ENCODE peak calls at places on chromosome 15, in six cellular contexts. R is GM12865; M is CD4-positive, alpha-beta T cell; L is cardiac fibroblast; B is HCT116; Q is neural crest cell. T is an unnamed sample.
A peak's percentile ranks its signal among the peaks of the same experiment; 100 is the strongest.

GRCh38 chr15:94576889-94577533 is 345.6 kb downstream of the MCTP2 start:
- DNase-seq in R (peak; percentile 47), M (no peak), L (peak; percentile 7), B (peak; percentile 26), Q (peak; percentile 12), T (peak; percentile 23)

GRCh38 chr15:40928975-40929729 is at the start of gene DLL4:
- DNase-seq in R (peak; percentile 71), M (peak; percentile 48), L (peak; percentile 44), B (peak; percentile 71), Q (peak; percentile 41), T (peak; percentile 63)

GRCh38 chr15:82832601-82833209 is 23.3 kb downstream of the WHAMM start:
- DNase-seq in R (peak; percentile 75), M (no peak), L (peak; percentile 77), B (peak; percentile 64), Q (no peak), T (peak; percentile 73)

GRCh38 chr15:91498046-91498445 is 355.5 kb upstream of the SLCO3A1 start:
- DNase-seq in R (no peak), M (no peak), L (no peak), B (no peak), Q (no peak), T (no peak)

GRCh38 chr15:67091073-67091965 is 25.9 kb downstream of the SMAD3 start:
- DNase-seq in R (peak; percentile 94), M (peak; percentile 54), L (peak; percentile 93), B (peak; percentile 90), Q (no peak), T (peak; percentile 73)

GRCh38 chr15:41056810-41057209 is 59.3 kb downstream of the INO80 start:
- DNase-seq in R (no peak), M (no peak), L (no peak), B (no peak), Q (no peak), T (no peak)

GRCh38 chr15:61880079-61880478 is 180.2 kb downstream of the VPS13C start:
- DNase-seq in R (no peak), M (no peak), L (no peak), B (no peak), Q (no peak), T (no peak)

GRCh38 chr15:61195116-61196002 is 33.7 kb downstream of the RORA start:
- DNase-seq in R (peak; percentile 60), M (no peak), L (peak; percentile 68), B (peak; percentile 26), Q (peak; percentile 11), T (peak; percentile 38)

GRCh38 chr15:89112341-89112971 is 24.2 kb downstream of the ABHD2 start:
- DNase-seq in R (peak; percentile 79), M (no peak), L (no peak), B (peak; percentile 72), Q (no peak), T (peak; percentile 60)

GRCh38 chr15:33226559-33227181 is 32.2 kb upstream of the FMN1 start:
- DNase-seq in R (peak; percentile 59), M (peak; percentile 54), L (peak; percentile 38), B (peak; percentile 70), Q (no peak), T (no peak)

GRCh38 chr15:57100136-57100539 is 181.7 kb downstream of the TCF12 start:
- DNase-seq in R (peak; percentile 51), M (no peak), L (no peak), B (no peak), Q (no peak), T (no peak)

GRCh38 chr15:43329222-43329959 is 982 bp downstream of the LCMT2 start:
- DNase-seq in R (no peak), M (peak; percentile 33), L (no peak), B (no peak), Q (peak; percentile 13), T (no peak)

GRCh38 chr15:75131269-75131643 is 70.4 kb upstream of the C15orf39 start:
- DNase-seq in R (no peak), M (no peak), L (peak; percentile 26), B (no peak), Q (no peak), T (no peak)

GRCh38 chr15:68561146-68561545 is 17.6 kb upstream of the CORO2B start:
- DNase-seq in R (no peak), M (no peak), L (no peak), B (no peak), Q (no peak), T (no peak)

GRCh38 chr15:64749167-64749566 is 26.2 kb downstream of the RBPMS2 start:
- DNase-seq in R (no peak), M (no peak), L (peak; percentile 52), B (no peak), Q (no peak), T (no peak)

GRCh38 chr15:64748251-64748650 is 27.1 kb downstream of the RBPMS2 start:
- DNase-seq in R (no peak), M (no peak), L (no peak), B (no peak), Q (no peak), T (no peak)

GRCh38 chr15:64751464-64751863 is 23.9 kb downstream of the RBPMS2 start:
- DNase-seq in R (no peak), M (no peak), L (no peak), B (no peak), Q (no peak), T (no peak)

GRCh38 chr15:64747578-64747977 is 27.8 kb downstream of the RBPMS2 start:
- DNase-seq in R (no peak), M (no peak), L (no peak), B (no peak), Q (no peak), T (no peak)

DNA sequence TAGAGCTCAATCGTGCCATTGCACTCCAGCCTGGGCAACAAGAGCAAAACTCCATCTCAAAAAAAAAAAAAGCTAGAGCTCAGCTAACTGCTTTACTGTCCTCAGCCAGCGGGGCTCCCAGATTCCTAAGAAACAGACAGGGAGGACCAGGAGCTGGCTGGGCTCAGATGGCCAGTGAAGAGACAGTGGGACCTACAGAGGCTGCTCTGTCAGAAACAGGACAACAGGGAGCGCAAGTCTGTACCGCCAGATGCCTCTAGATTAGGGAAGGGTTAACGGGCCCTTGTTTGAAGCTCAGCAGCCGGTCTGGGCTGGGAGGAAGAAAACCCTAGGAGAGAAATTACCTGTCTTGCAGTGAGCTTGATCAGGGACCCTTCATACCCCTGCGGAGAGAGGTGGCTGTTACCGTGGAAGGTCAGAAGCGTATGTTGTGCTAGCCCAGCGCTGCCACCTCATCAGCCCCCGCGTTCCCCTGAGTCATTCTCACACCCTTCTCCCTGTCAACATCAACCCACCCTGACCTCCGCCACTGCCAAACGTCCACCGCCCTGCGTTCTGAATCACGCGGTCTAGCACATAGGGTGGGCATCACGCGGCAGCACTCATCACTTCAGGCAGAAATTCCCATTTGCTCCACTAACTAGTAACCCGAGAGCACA is 25.3 kb downstream of the RBPMS2 start:
- DNase-seq in R (no peak), M (no peak), L (peak; percentile 56), B (no peak), Q (no peak), T (no peak)
- TF ChIP-seq CTCF in R (no peak), M (no peak), L (no peak), B (no peak), Q (no peak), T (no peak)

GRCh38 chr15:98777426-98777825 is 129.1 kb downstream of the IGF1R start:
- DNase-seq in R (no peak), M (no peak), L (no peak), B (no peak), Q (no peak), T (no peak)

GRCh38 chr15:98773616-98774015 is 125.3 kb downstream of the IGF1R start:
- DNase-seq in R (no peak), M (no peak), L (no peak), B (no peak), Q (no peak), T (no peak)

GRCh38 chr15:98776607-98777281 is 128.4 kb downstream of the IGF1R start:
- DNase-seq in R (peak; percentile 93), M (no peak), L (peak; percentile 52), B (no peak), Q (no peak), T (peak; percentile 45)

GRCh38 chr15:98774756-98775497 is 126.6 kb downstream of the IGF1R start:
- DNase-seq in R (no peak), M (no peak), L (no peak), B (no peak), Q (no peak), T (no peak)

DNA sequence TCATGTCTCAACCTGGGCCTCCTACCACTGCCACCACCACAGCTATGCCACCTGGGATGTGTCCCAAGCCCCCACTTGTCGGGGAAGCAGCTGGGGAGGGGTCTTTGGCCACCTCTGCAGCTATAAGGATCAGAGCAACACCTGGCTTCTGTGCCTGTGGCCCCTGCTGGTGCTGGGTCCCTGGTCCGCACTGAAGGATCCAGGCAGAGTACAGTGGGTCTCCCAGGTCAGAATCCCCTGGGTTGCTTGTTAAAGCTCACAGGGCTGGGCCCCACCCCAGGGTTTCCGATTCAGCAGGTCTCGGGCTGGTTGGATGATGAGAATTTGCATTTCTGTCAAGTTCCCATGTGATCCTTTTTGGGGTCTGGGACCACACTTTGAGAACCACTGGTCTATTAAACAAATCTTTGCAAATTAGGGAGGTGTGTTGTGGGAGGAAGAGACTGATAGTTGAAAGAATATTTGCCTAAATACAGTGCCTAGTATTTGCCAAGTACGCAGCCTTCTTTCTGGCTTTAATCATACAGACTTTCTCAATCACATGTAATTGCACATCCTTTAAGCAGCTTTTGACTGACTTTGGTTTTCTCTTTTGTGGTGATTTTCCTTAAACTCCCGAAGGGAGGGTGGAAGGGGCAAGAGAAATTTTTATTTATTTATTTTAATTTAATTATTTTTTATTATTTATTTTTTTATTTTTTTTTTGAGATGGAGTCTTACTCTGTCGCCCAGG is 127.3 kb downstream of the IGF1R start:
- DNase-seq in R (peak; percentile 69), M (no peak), L (no peak), B (no peak), Q (no peak), T (no peak)
- TF ChIP-seq CTCF in R (no peak), M (no peak), L (no peak), B (no peak), Q (no peak), T (no peak)

GRCh38 chr15:96293446-96293845 is 37.1 kb upstream of the NR2F2 start:
- DNase-seq in R (no peak), M (no peak), L (no peak), B (no peak), Q (no peak), T (no peak)

GRCh38 chr15:96296264-96296663 is 34.2 kb upstream of the NR2F2 start:
- DNase-seq in R (no peak), M (no peak), L (peak; percentile 34), B (no peak), Q (no peak), T (no peak)

GRCh38 chr15:96298217-96298616 is 32.3 kb upstream of the NR2F2 start:
- DNase-seq in R (no peak), M (no peak), L (no peak), B (no peak), Q (no peak), T (no peak)

GRCh38 chr15:96297783-96298182 is 32.7 kb upstream of the NR2F2 start:
- DNase-seq in R (no peak), M (no peak), L (no peak), B (no peak), Q (no peak), T (no peak)

DNA sequence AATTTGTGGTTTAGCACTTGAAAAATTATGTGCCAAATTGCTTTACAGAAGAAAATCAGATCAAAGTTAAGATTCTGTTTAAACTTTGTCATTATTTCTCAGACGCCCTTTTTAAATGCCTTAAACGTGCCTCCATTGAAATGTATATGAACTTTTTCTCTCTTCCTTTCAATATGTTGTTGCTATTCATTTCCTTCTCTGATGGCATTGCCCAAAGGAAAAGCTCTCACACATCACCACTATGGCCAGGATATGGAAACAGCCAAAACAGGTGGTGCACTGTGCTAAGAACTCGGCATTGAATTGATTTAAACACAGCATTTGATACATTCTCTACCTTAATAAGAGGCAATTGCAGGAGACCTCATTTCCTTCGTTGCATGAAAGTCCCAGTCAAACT is 35.7 kb upstream of the NR2F2 start:
- DNase-seq in R (no peak), M (no peak), L (no peak), B (no peak), Q (no peak), T (no peak)
- TF ChIP-seq CTCF in R (no peak), M (no peak), L (no peak), B (no peak), Q (no peak), T (no peak)

GRCh38 chr15:84748274-84749110 is at the start of gene ZNF592:
- DNase-seq in R (peak; percentile 91), M (peak; percentile 83), L (peak; percentile 88), B (no peak), Q (peak; percentile 59), T (peak; percentile 81)
- TF ChIP-seq CTCF in R (peak; percentile 27), M (no peak), L (no peak), B (no peak), Q (peak; percentile 48), T (no peak)

T was measured in GM10248.